ENCODE peak calls at places on chromosomes 13 and 19, in nine cellular contexts. Z is thyroid gland, B is K562, T is Caco-2, A is lower lobe of right lung, H is fibroblast of lung, W is tibial artery, Y is HepG2, U is lung. I is an unnamed sample.
A peak's percentile ranks its signal among the peaks of the same experiment; 100 is the strongest.

GRCh38 chr19:44609219-44609618 is 4.1 kb upstream of the IGSF23 start:
- DNase-seq in A (no peak), T (no peak), Z (no peak), B (no peak), Y (no peak), W (no peak), H (peak; percentile 49), U (no peak), I (no peak)

GRCh38 chr13:44848956-44849748 is 140.1 kb downstream of the NUFIP1 start:
- DNase-seq in T (no peak), H (peak; percentile 29), A (no peak), Y (no peak), U (no peak), B (no peak), Z (peak; percentile 76), W (peak; percentile 36), I (no peak)

GRCh38 chr19:12544401-12544876 is 6.8 kb downstream of the ZNF564 start:
- DNase-seq in W (no peak), U (no peak), A (no peak), T (no peak), Z (no peak), B (peak; percentile 85), H (peak; percentile 90), Y (no peak), I (no peak)

GRCh38 chr13:97308735-97309429 is 86.7 kb downstream of the MBNL2 start:
- DNase-seq in B (no peak), T (no peak), Z (no peak), H (peak; percentile 42), W (no peak), U (no peak), Y (peak; percentile 48), A (no peak), I (no peak)

GRCh38 chr19:5172859-5173577 is 167.6 kb downstream of the PTPRS start:
- DNase-seq in W (peak; percentile 58), Z (no peak), A (no peak), B (peak; percentile 56), Y (no peak), U (no peak), T (no peak), H (peak; percentile 97), I (no peak)

GRCh38 chr13:37414667-37415066 is 183.9 kb downstream of the POSTN start:
- DNase-seq in H (no peak), T (no peak), A (no peak), U (no peak), B (no peak), Z (no peak), Y (no peak), W (no peak), I (no peak)

GRCh38 chr13:29785978-29786377 is 64.4 kb downstream of the UBL3 start:
- DNase-seq in Y (no peak), T (no peak), Z (no peak), H (no peak), A (no peak), U (no peak), W (no peak), B (no peak), I (no peak)

GRCh38 chr19:43152217-43152616 is 34.1 kb downstream of the PSG5 start:
- DNase-seq in H (peak; percentile 19), B (no peak), T (peak; percentile 5), A (no peak), Z (no peak), U (no peak), W (no peak), Y (no peak), I (no peak)

GRCh38 chr13:105395041-105395440 is 1140.4 kb downstream of the EFNB2 start:
- DNase-seq in B (no peak), H (peak; percentile 54), W (no peak), Z (no peak), T (no peak), A (no peak), Y (no peak), U (no peak), I (no peak)

GRCh38 chr19:48989701-48990291 is 3.3 kb downstream of the GYS1 start:
- DNase-seq in Z (no peak), T (peak; percentile 51), H (no peak), B (no peak), A (no peak), Y (no peak), U (no peak), W (no peak), I (no peak)

GRCh38 chr19:7595466-7596133 is at the start of gene CAMSAP3:
- DNase-seq in H (peak; percentile 1), U (peak; percentile 43), B (peak; percentile 56), W (no peak), T (peak; percentile 90), Z (peak; percentile 62), A (peak; percentile 77), Y (peak; percentile 64), I (peak; percentile 83)

DNA sequence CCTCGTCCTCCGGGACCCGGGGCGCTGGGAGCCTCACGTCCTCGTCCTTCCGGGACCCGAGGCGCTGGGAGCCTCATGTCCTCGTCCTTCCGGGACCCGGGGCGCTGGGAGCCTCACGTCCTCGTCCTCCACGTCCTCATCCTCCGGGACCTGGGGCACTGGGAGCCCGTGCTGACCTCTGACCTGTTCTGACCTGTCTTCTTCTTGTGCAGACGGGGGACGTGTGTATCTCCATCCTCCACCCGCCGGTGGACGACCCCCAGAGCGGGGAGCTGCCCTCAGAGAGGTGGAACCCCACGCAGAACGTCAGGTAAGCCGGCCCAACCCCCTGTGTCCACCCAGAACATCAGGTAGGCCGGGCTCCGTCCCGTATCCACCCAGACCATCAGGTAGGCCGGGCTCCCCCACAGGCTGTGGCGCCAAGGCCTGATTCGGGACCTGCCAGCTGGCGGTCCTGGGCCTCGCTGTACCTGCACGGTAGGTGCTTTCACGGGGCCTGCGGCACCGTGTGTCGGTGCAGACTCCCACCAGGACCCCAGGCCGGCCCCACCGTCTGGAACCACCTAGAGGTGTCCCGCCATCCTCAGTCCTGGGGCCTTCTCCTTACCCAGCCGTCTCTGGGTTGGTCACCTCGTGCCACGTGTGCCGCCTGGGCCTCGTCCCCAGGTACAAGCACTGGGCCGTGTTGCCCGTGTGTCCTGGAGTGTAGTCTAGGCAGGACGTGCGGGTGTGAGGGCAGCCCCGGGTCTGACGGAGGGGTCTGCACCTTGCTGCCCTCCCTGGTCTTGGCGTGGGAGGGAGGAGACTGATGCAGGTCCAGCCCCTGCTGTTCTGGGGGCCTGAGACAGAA is 4.7 kb downstream of the CDC34 start:
- DNase-seq in Z (no peak), W (no peak), B (no peak), U (no peak), Y (no peak), T (no peak), H (no peak), A (no peak), I (no peak)
- TF ChIP-seq CTCF in Z (no peak), W (no peak), B (no peak), U (no peak), Y (no peak), T (no peak), H (no peak), A (no peak), I (no peak)

DNA sequence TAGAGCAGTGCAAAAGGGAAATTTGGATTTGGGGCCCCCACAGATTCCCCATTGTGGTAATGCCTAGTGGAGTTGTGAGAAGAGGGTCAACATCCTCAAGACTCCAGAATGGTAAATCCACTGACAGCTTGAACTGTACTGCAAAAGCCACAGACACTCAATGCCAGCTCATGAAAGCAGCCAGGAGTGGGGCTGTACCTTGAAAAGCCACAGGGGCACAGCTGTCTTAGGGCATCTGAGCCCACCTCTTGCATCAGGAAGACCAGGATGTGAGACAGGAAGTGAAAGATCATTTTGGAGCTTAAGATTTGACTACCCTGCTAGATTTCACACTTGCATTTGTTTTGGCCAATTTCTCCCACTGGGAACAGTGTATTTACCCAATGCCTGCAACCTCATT is 1548.9 kb upstream of the PCDH20 start:
- DNase-seq in Z (no peak), A (no peak), Y (no peak), T (no peak), U (no peak), W (no peak), H (no peak), B (no peak), I (no peak)
- H3K27me3 ChIP-seq in Z (no peaks in the 10 kb centered on the region), A (no peaks in the 10 kb centered on the region), Y (no peaks in the 10 kb centered on the region), T (no peaks in the 10 kb centered on the region), U (no peaks in the 10 kb centered on the region), W (no peaks in the 10 kb centered on the region), H (no peaks in the 10 kb centered on the region), B (no peaks in the 10 kb centered on the region), I (no peaks in the 10 kb centered on the region)

GRCh38 chr13:48748681-48749080 is 95.0 kb downstream of the CYSLTR2 start:
- DNase-seq in H (no peak), U (no peak), T (no peak), A (no peak), W (no peak), B (no peak), Y (no peak), Z (no peak), I (no peak)

GRCh38 chr13:48749699-48750473 is 96.2 kb downstream of the CYSLTR2 start:
- DNase-seq in Y (peak; percentile 76), T (peak; percentile 71), U (peak; percentile 70), B (peak; percentile 39), Z (peak; percentile 65), W (peak; percentile 91), A (peak; percentile 65), H (peak; percentile 97), I (peak; percentile 68)

GRCh38 chr13:48749144-48749543 is 95.4 kb downstream of the CYSLTR2 start:
- DNase-seq in Z (no peak), U (no peak), Y (no peak), B (no peak), H (peak; percentile 75), W (no peak), T (no peak), A (no peak), I (peak; percentile 34)

GRCh38 chr13:48746816-48747215 is 93.1 kb downstream of the CYSLTR2 start:
- DNase-seq in Z (no peak), Y (no peak), B (no peak), U (no peak), H (no peak), W (no peak), T (no peak), A (no peak), I (peak; percentile 32)

GRCh38 chr13:48750588-48751383 is 97.1 kb downstream of the CYSLTR2 start:
- DNase-seq in A (no peak), B (no peak), H (peak; percentile 25), T (no peak), U (no peak), Y (no peak), W (peak; percentile 66), Z (peak; percentile 82), I (no peak)
- TF ChIP-seq CTCF in A (peak; percentile 5), B (no peak), H (peak; percentile 22), T (no peak), U (no peak), Y (no peak), W (peak; percentile 14), Z (no peak), I (peak; percentile 26)

GRCh38 chr19:34904521-34904845 is 22.2 kb upstream of the ZNF30 start:
- DNase-seq in Y (no peak), T (no peak), U (no peak), H (no peak), A (no peak), W (no peak), Z (no peak), B (no peak), I (no peak)
- H3K27me3 ChIP-seq in Y (peaks cover 6% of the 10 kb centered on the region), T (no peaks in the 10 kb centered on the region), U (no peaks in the 10 kb centered on the region), H (peaks cover 10% of the 10 kb centered on the region), A (peaks cover 54% of the 10 kb centered on the region), W (peaks cover 46% of the 10 kb centered on the region), Z (peaks cover 7% of the 10 kb centered on the region), B (no peaks in the 10 kb centered on the region), I (peaks cover 73% of the 10 kb centered on the region)

I was measured in cardiac muscle cell.